ENCODE peak calls at places on chromosomes 7 and 10, in six cellular contexts. M is activated T-cell treated with anti-CD3 and anti-CD28 coated beads for 1 hour, L is NCI-H1930, G is RKO, K is T-helper 1 cell, Y is KBM-7. J is an unnamed sample.

GRCh38 chr10:118981946-118982345 is 47.6 kb upstream of the NANOS1 start:
- DNase-seq in K (no peak), Y (no peak), G (no peak), L (no peak), M (no peak), J (no peak)

GRCh38 chr10:4151466-4151865 is 366.5 kb upstream of the KLF6 start:
- DNase-seq in K (no peak), L (no peak), Y (no peak), M (no peak), G (no peak), J (no peak)

GRCh38 chr10:9863559-9864121 is 1154.0 kb upstream of the CELF2 start:
- DNase-seq in G (no peak), M (no peak), Y (no peak), L (no peak), K (no peak), J (no peak)

GRCh38 chr7:12557282-12557681 is 13.2 kb upstream of the SCIN start:
- DNase-seq in K (no peak), L (no peak), G (no peak), Y (no peak), M (no peak), J (no peak)

GRCh38 chr10:47034511-47035051 is 123.4 kb downstream of the PTPN20 start:
- DNase-seq in G (no peak), K (no peak), Y (no peak), M (no peak), L (no peak), J (peak; percentile 4)

GRCh38 chr10:86659161-86659691 is 4.9 kb downstream of the OPN4 start:
- DNase-seq in K (no peak), G (no peak), Y (no peak), M (no peak), L (no peak), J (no peak)

GRCh38 chr7:149587331-149587645 is 89.7 kb upstream of the ZNF746 start:
- DNase-seq in G (no peak), L (no peak), Y (no peak), K (no peak), M (no peak), J (no peak)

GRCh38 chr10:5563237-5563961 is 38.6 kb downstream of the CALML3 start:
- DNase-seq in M (no peak), Y (no peak), K (no peak), G (no peak), L (no peak), J (no peak)

GRCh38 chr10:72049969-72050781 is 38.2 kb downstream of the SPOCK2 start:
- DNase-seq in M (no peak), Y (no peak), K (no peak), G (no peak), L (no peak), J (no peak)

GRCh38 chr7:25846722-25847121 is 305.3 kb upstream of the NFE2L3 start:
- DNase-seq in G (no peak), M (no peak), Y (no peak), K (no peak), L (no peak), J (no peak)

GRCh38 chr7:91310829-91311460 is 46.7 kb downstream of the FZD1 start:
- DNase-seq in Y (no peak), M (no peak), K (no peak), G (no peak), L (no peak), J (no peak)

GRCh38 chr7:100013328-100013676 is 2.1 kb upstream of the ZKSCAN1 start:
- DNase-seq in M (no peak), K (no peak), G (peak; percentile 53), Y (no peak), L (no peak), J (no peak)